ENCODE peak calls at places on chromosomes 13 and 19, in nine cellular contexts. K is foreskin fibroblast, U is fibroblast of lung, J is GM12865, L is cardiac muscle cell, F is colonic mucosa, I is tibial artery, X is uterus, T is A549. C is an unnamed sample.

GRCh38 chr19:916645-917322 is 349 bp upstream of the KISS1R start:
- DNase-seq in K (no peak), U (no peak), J (no peak), L (no peak), F (no peak), I (no peak), X (no peak), T (no peak), C (no peak)

GRCh38 chr19:10975374-10976036 is 14.7 kb downstream of the SMARCA4 start:
- DNase-seq in K (peak), U (peak), J (no peak), L (peak), F (peak), I (peak), X (peak), T (no peak), C (peak)

GRCh38 chr13:19860884-19861655 is 2.4 kb downstream of the ZMYM5 start:
- DNase-seq in K (peak), U (peak), J (peak), L (peak), F (no peak), I (no peak), X (no peak), T (peak), C (no peak)

GRCh38 chr13:25046985-25047660 is 48.8 kb upstream of the PABPC3 start:
- DNase-seq in K (peak), U (peak), J (no peak), L (peak), F (no peak), I (no peak), X (no peak), T (no peak), C (no peak)

GRCh38 chr19:37867831-37868230 is 38.6 kb downstream of the WDR87 start:
- DNase-seq in K (peak), U (peak), J (no peak), L (peak), F (no peak), I (no peak), X (no peak), T (peak), C (no peak)

GRCh38 chr19:12841094-12841493 is 2.8 kb downstream of the MAST1 start:
- DNase-seq in K (peak), U (no peak), J (peak), L (peak), F (no peak), I (no peak), X (no peak), T (no peak), C (no peak)

GRCh38 chr13:45325806-45326205 is 15.2 kb downstream of the TPT1 start:
- DNase-seq in K (peak), U (peak), J (no peak), L (peak), F (no peak), I (peak), X (no peak), T (no peak), C (peak)

GRCh38 chr13:40116008-40116407 is 460.5 kb downstream of the COG6 start:
- DNase-seq in K (peak), U (peak), J (peak), L (peak), F (peak), I (no peak), X (peak), T (peak), C (no peak)

GRCh38 chr19:362154-362553 is 17.6 kb upstream of the MIER2 start:
- DNase-seq in K (no peak), U (no peak), J (no peak), L (no peak), F (no peak), I (no peak), X (no peak), T (no peak), C (no peak)

GRCh38 chr13:26499209-26499601 is 58.3 kb upstream of the WASF3 start:
- DNase-seq in K (no peak), U (no peak), J (no peak), L (no peak), F (no peak), I (no peak), X (no peak), T (no peak), C (no peak)

GRCh38 chr13:33069365-33069764 is 53.1 kb downstream of the KL start:
- DNase-seq in K (no peak), U (no peak), J (peak), L (no peak), F (peak), I (no peak), X (no peak), T (no peak), C (no peak)

GRCh38 chr13:72246396-72246795 is 379.4 kb upstream of the DACH1 start:
- DNase-seq in K (peak), U (peak), J (no peak), L (no peak), F (no peak), I (no peak), X (no peak), T (no peak), C (no peak)

GRCh38 chr13:72504026-72504925 is 223.2 kb downstream of the MZT1 start:
- DNase-seq in K (no peak), U (peak), J (no peak), L (no peak), F (no peak), I (no peak), X (no peak), T (no peak), C (no peak)

GRCh38 chr19:24029941-24030636 is 56.9 kb upstream of the ZNF254 start:
- DNase-seq in K (no peak), U (no peak), J (no peak), L (no peak), F (no peak), I (no peak), X (no peak), T (no peak), C (no peak)

GRCh38 chr13:66794340-66795031 is 435.6 kb downstream of the PCDH9 start:
- DNase-seq in K (no peak), U (no peak), J (no peak), L (no peak), F (peak), I (no peak), X (no peak), T (no peak), C (no peak)

GRCh38 chr13:33260168-33261098 is 25.1 kb downstream of the STARD13 start:
- DNase-seq in K (peak), U (no peak), J (no peak), L (peak), F (no peak), I (no peak), X (no peak), T (no peak), C (no peak)

GRCh38 chr13:37679043-37679442 is 80.5 kb upstream of the POSTN start:
- DNase-seq in K (no peak), U (no peak), J (no peak), L (no peak), F (no peak), I (no peak), X (no peak), T (no peak), C (no peak)
- TF ChIP-seq CTCF in K (no peak), U (peak), J (no peak), L (peak), F (no peak), I (no peak), X (no peak), T (no peak), C (no peak)

GRCh38 chr13:38582133-38582532 is 104.7 kb upstream of the FREM2 start:
- DNase-seq in K (peak), U (peak), J (peak), L (peak), F (peak), I (no peak), X (no peak), T (peak), C (no peak)
- TF ChIP-seq CTCF in K (peak), U (peak), J (peak), L (peak), F (peak), I (peak), X (peak), T (peak), C (peak)

GRCh38 chr13:52665325-52665724 is 12.7 kb downstream of the SUGT1 start:
- DNase-seq in K (peak), U (peak), J (peak), L (peak), F (no peak), I (no peak), X (no peak), T (peak), C (no peak)
- TF ChIP-seq CTCF in K (peak), U (peak), J (peak), L (peak), F (peak), I (no peak), X (no peak), T (peak), C (peak)

GRCh38 chr19:46714523-46715106 is 2.3 kb downstream of the PRKD2 start:
- DNase-seq in K (no peak), U (no peak), J (peak), L (no peak), F (no peak), I (no peak), X (no peak), T (no peak), C (no peak)

GRCh38 chr19:46716672-46717033 is 261 bp downstream of the PRKD2 start:
- DNase-seq in K (no peak), U (no peak), J (no peak), L (no peak), F (no peak), I (no peak), X (no peak), T (no peak), C (no peak)

GRCh38 chr19:46717034-46717715 is at the start of gene PRKD2:
- DNase-seq in K (peak), U (peak), J (peak), L (peak), F (peak), I (peak), X (peak), T (peak), C (peak)

GRCh38 chr19:46715620-46716012 is 1.3 kb downstream of the PRKD2 start:
- DNase-seq in K (no peak), U (no peak), J (no peak), L (no peak), F (no peak), I (no peak), X (no peak), T (no peak), C (no peak)

DNA sequence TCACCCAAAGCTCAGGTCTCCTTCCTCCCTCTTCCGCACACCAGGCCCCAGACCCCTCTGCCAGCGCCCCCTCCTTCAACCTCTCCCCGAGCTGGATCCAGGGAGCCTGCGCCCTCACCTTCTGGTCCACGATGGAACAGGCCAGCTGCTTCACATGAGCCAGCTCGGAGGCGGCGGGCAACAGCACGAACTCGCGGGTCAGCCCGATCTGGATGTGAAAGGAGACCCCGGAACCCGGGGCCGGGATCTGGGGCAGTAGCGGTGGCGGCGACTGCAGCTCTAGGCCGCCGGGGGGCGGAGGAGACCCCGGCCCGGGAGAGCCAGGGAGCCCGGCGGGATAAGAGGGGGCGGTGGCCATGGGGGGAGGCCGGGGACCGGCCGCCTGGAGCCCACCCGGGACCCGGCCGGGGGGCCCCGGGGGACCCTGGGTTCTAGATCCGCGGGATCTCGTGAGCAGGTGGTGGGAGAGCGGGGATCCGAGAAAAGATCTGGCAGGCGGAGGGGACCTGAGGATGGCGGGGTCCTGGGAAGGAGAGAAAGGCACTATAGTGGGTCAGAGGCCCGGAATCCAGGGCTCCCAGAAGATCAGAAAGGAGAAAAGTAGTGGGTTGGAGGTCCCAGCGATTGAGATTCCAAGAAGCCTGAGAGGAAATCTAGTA is 772 bp downstream of the PRKD2 start:
- DNase-seq in K (peak), U (no peak), J (no peak), L (peak), F (peak), I (peak), X (no peak), T (no peak), C (no peak)
- TF ChIP-seq CTCF in K (no peak), U (no peak), J (no peak), L (no peak), F (no peak), I (no peak), X (no peak), T (no peak), C (no peak)

DNA sequence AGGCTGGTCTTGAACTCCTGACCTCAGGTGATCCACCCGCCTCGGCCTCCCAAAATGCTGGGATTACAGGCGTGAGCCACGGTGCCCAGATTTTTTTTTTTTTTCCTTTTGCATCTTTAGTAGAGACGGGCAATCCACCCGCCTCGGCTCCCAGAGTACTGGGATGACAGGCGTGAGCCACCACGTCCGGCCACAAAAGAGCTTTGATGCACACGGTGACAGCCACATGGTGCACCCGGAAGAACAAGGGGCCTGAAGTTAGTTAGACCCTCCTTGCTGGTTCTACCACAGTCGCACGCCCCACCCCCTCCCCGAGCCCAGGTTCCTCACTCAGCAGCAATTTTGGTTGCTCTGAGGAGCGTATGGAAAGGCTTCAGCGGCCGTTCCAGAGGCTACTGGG is 54.2 kb upstream of the USE1 start:
- DNase-seq in K (no peak), U (no peak), J (no peak), L (no peak), F (no peak), I (no peak), X (no peak), T (no peak), C (no peak)
- TF ChIP-seq CTCF in K (no peak), U (no peak), J (no peak), L (no peak), F (no peak), I (no peak), X (no peak), T (no peak), C (no peak)

GRCh38 chr19:35231956-35232746 is 3.6 kb upstream of the FAM187B start:
- DNase-seq in K (no peak), U (no peak), J (no peak), L (no peak), F (no peak), I (no peak), X (no peak), T (no peak), C (no peak)

GRCh38 chr19:35232912-35233311 is 4.4 kb upstream of the FAM187B start:
- DNase-seq in K (peak), U (no peak), J (no peak), L (no peak), F (no peak), I (no peak), X (no peak), T (no peak), C (no peak)

GRCh38 chr19:35240322-35240721 is 8.5 kb upstream of the LSR start:
- DNase-seq in K (no peak), U (no peak), J (no peak), L (no peak), F (peak), I (no peak), X (no peak), T (no peak), C (no peak)

GRCh38 chr19:35241417-35241816 is 7.4 kb upstream of the LSR start:
- DNase-seq in K (no peak), U (no peak), J (no peak), L (no peak), F (no peak), I (no peak), X (no peak), T (no peak), C (no peak)

GRCh38 chr19:35236638-35237400 is 8.3 kb upstream of the FAM187B start:
- DNase-seq in K (no peak), U (no peak), J (peak), L (no peak), F (no peak), I (no peak), X (no peak), T (no peak), C (no peak)
- TF ChIP-seq CTCF in K (no peak), U (no peak), J (peak), L (peak), F (no peak), I (no peak), X (no peak), T (no peak), C (no peak)

GRCh38 chr19:29245221-29245620 is 32.3 kb upstream of the UQCRFS1 start:
- DNase-seq in K (no peak), U (no peak), J (no peak), L (peak), F (no peak), I (no peak), X (no peak), T (no peak), C (no peak)

GRCh38 chr19:29247912-29248311 is 35.0 kb upstream of the UQCRFS1 start:
- DNase-seq in K (no peak), U (no peak), J (no peak), L (no peak), F (no peak), I (no peak), X (no peak), T (no peak), C (no peak)

GRCh38 chr19:29241324-29241723 is 28.4 kb upstream of the UQCRFS1 start:
- DNase-seq in K (no peak), U (no peak), J (no peak), L (no peak), F (no peak), I (no peak), X (no peak), T (no peak), C (no peak)

GRCh38 chr19:29248332-29248844 is 35.4 kb upstream of the UQCRFS1 start:
- DNase-seq in K (no peak), U (no peak), J (no peak), L (no peak), F (no peak), I (no peak), X (no peak), T (no peak), C (no peak)

DNA sequence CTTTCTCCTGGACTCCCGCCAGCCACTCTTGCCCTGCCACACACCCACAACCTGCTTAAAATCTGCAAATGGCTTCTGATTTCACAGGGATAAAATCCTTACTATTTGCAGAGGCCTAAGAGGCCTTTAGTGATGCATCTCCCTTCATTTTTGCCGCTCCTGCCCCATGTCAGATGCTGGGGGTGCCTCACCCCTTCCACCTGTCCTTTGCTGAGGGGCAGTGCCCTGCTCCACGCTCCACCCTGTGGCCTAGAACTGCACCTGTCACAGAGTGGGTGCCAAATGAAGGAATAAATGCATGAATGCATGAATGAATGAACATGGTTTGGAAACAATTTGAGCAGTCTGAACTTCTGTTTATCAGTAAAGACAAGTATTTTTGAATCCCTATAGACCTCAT is 34.1 kb upstream of the UQCRFS1 start:
- DNase-seq in K (no peak), U (no peak), J (no peak), L (no peak), F (no peak), I (no peak), X (no peak), T (no peak), C (no peak)
- TF ChIP-seq CTCF in K (no peak), U (no peak), J (no peak), L (no peak), F (no peak), I (no peak), X (no peak), T (no peak), C (no peak)